ENCODE peak calls at places on chromosome 18, in four cellular contexts. M, N, Q and B are unnamed samples.

GRCh38 chr18:7926526-7926925 is 359.4 kb downstream of the PTPRM start:
- DNase-seq in M (peak), N (no peak), Q (peak), B (no peak)

GRCh38 chr18:78228974-78229373 is 750.6 kb upstream of the SALL3 start:
- DNase-seq in M (no peak), N (no peak), Q (no peak), B (peak)

GRCh38 chr18:78673516-78674321 is 305.9 kb upstream of the SALL3 start:
- DNase-seq in M (no peak), N (no peak), Q (no peak), B (no peak)

GRCh38 chr18:21955757-21956652 is 213.4 kb upstream of the GATA6 start:
- DNase-seq in M (peak), N (peak), Q (peak), B (peak)

GRCh38 chr18:56789004-56789888 is 138.1 kb downstream of the WDR7 start:
- DNase-seq in M (peak), N (no peak), Q (peak), B (peak)

GRCh38 chr18:32324173-32324572 is 134.3 kb downstream of the MEP1B start:
- DNase-seq in M (no peak), N (no peak), Q (no peak), B (no peak)

GRCh38 chr18:2050702-2051201 is 520.6 kb downstream of the METTL4 start:
- DNase-seq in M (no peak), N (no peak), Q (no peak), B (no peak)

GRCh38 chr18:9434240-9434701 is 41.0 kb upstream of the RALBP1 start:
- DNase-seq in M (no peak), N (no peak), Q (no peak), B (peak)

GRCh38 chr18:54742654-54743053 is 85.6 kb upstream of the RAB27B start:
- DNase-seq in M (no peak), N (no peak), Q (no peak), B (no peak)

GRCh38 chr18:54257015-54257414 is 12.3 kb upstream of the POLI start:
- DNase-seq in M (no peak), N (no peak), Q (no peak), B (no peak)

GRCh38 chr18:7958081-7958896 is 391.2 kb downstream of the PTPRM start:
- DNase-seq in M (no peak), N (peak), Q (no peak), B (no peak)

DNA sequence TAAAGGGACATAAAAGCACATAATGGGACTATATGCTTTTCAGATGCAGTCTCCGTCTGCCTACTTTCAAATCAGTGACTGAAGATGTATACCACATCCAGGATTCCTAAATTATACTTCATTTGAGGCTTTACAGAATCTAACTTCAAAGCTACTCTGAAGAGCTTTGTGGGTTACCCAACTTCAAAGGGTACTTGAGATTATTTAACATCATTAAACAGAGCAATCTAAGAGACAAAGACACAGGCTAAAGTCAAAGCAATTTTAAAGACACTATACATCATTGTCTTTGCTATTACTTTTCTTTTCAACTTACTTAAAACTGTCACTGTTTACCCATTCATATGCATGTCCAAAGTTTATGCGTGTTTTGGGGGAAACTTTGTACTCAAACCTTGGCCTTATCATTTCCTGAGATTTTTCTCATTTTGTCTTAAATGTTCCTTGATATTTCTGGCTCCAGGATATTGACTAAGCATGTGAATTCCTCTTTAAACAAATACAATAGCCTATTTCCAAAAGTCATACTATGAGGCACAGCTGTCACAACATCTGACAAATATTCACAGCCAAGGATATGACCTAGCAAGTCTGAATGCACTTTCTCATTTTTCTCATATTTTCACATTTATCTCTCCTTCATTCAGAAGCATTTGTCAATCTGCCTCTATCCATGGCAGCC is 1985.1 kb upstream of the PIK3C3 start:
- DNase-seq in M (no peak), N (no peak), Q (no peak), B (no peak)
- TF ChIP-seq NR2C2 in M (no peak), N (no peak), Q (no peak), B (no peak)

GRCh38 chr18:10558243-10558966 is 32.6 kb downstream of the NAPG start:
- DNase-seq in M (no peak), N (no peak), Q (no peak), B (no peak)

GRCh38 chr18:10560457-10561045 is 34.7 kb downstream of the NAPG start:
- DNase-seq in M (peak), N (peak), Q (peak), B (peak)

GRCh38 chr18:10557085-10557677 is 31.4 kb downstream of the NAPG start:
- DNase-seq in M (no peak), N (no peak), Q (no peak), B (no peak)

GRCh38 chr18:10558967-10559298 is 33.1 kb downstream of the NAPG start:
- DNase-seq in M (no peak), N (no peak), Q (no peak), B (no peak)

GRCh38 chr18:10559566-10560456 is 34.0 kb downstream of the NAPG start:
- DNase-seq in M (peak), N (peak), Q (no peak), B (no peak)
- TF ChIP-seq CBFB in M (no peak), N (no peak), Q (no peak), B (no peak)

DNA sequence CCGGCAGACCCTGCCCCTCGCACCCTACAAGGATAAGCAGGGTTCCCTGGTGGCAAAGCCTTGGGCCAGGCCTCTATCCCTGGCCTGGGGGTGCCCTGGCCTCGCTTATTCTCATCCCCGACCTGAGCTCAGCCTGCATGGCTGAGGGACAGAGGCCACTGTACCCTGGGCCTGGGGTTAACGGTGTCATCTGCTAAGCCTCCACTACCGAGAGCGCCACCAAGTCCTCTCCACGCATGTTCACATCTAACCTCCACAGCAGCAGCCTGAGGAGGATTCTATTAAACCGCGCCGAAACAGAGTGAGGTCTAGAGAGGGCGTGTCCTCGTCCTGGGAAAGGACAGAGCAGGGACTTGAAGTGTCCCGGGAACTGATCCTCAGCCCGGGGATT is 67.8 kb upstream of the SMAD7 start:
- DNase-seq in M (no peak), N (no peak), Q (no peak), B (no peak)
- TF ChIP-seq ESRRA in M (no peak), N (no peak), Q (no peak), B (no peak)

GRCh38 chr18:28040720-28041119 is 136.2 kb downstream of the CDH2 start:
- DNase-seq in M (no peak), N (no peak), Q (no peak), B (no peak)

GRCh38 chr18:28041366-28041765 is 135.6 kb downstream of the CDH2 start:
- DNase-seq in M (no peak), N (no peak), Q (no peak), B (no peak)

GRCh38 chr18:28036481-28036880 is 140.4 kb downstream of the CDH2 start:
- DNase-seq in M (no peak), N (no peak), Q (no peak), B (no peak)

GRCh38 chr18:28040216-28040615 is 136.7 kb downstream of the CDH2 start:
- DNase-seq in M (no peak), N (no peak), Q (no peak), B (no peak)

DNA sequence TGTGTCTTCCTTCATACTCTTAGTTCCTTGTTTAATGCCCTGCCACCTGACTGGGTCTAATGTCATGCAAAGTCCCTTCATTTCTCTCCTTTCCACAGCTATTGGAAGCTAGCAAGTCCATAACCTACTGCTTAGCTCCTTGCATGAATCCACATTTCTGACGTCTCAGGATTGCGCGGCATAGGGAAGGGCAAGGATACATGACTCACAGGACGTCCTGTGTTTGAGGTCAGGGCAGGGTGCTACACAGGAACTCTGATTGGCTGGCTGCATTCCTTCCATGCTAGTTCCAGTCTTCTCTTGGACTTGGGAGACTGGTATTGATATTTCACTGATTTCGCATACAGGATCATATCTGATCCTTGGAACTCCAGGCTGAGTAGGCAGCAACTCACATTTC is 137.9 kb downstream of the CDH2 start:
- DNase-seq in M (no peak), N (no peak), Q (no peak), B (no peak)
- TF ChIP-seq NR2C2 in M (no peak), N (no peak), Q (no peak), B (no peak)

DNA sequence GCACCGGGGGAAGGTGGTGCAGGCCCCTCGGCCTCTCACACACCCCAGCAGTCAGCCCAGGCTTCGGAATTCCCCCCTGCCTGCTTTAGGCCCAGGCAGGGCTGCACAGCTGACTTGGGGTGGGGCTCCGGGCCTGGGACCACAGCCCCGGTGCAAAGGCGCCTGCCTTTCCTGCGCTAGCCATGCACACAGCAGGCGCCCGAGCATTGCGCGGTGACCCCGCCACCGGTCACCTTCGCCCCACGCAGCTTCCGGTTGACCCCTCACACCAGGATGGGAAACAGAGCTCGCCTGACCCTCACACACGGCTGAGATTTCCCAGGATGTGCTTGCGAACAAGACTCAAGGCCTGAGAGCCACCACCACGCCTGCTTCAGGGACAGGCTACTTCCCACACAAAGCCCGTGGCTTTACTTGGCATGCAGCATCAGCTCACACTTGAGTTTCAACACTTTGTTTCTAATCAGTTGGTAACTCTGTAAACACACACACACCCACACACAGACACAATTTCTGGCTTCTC is 46.0 kb downstream of the SLC66A2 start:
- DNase-seq in M (no peak), N (no peak), Q (no peak), B (no peak)
- TF ChIP-seq CBFB in M (no peak), N (no peak), Q (no peak), B (no peak)

GRCh38 chr18:59172664-59173249 is 33.1 kb downstream of the SEC11C start:
- DNase-seq in M (no peak), N (no peak), Q (no peak), B (no peak)
- TF ChIP-seq ESRRA in M (no peak), N (no peak), Q (no peak), B (no peak)

GRCh38 chr18:51498085-51498855 is 300.8 kb upstream of the MEX3C start:
- DNase-seq in M (no peak), N (no peak), Q (no peak), B (no peak)
- TF ChIP-seq NR2C2 in M (no peak), N (no peak), Q (no peak), B (no peak)

GRCh38 chr18:48614005-48614404 is 75.2 kb downstream of the CTIF start:
- DNase-seq in M (no peak), N (no peak), Q (no peak), B (no peak)
- TF ChIP-seq CBFB in M (no peak), N (no peak), Q (no peak), B (no peak)